ENCODE peak calls at places on chromosomes 3 and 15, in six cellular contexts. U, T, O, P, E and W are unnamed samples.
A peak's percentile ranks its signal among the peaks of the same experiment; 100 is the strongest.

GRCh38 chr15:66142341-66142740 is 111.2 kb downstream of the MEGF11 start:
- DNase-seq in T (no peak), E (no peak), O (no peak), P (no peak), U (no peak), W (no peak)

GRCh38 chr3:54121404-54122045 is 827 bp upstream of the CACNA2D3 start:
- DNase-seq in E (no peak), O (peak; percentile 40), P (no peak), T (no peak), U (no peak), W (no peak)

GRCh38 chr3:44954289-44954688 is 21.7 kb downstream of the ZDHHC3 start:
- DNase-seq in O (no peak), E (no peak), T (no peak), P (no peak), U (no peak), W (no peak)

GRCh38 chr3:52533623-52534280 is at the start of gene NT5DC2:
- DNase-seq in P (peak; percentile 91), E (peak; percentile 80), U (peak; percentile 64), O (peak; percentile 61), T (peak; percentile 62), W (peak; percentile 89)

GRCh38 chr15:81074773-81075172 is 59.3 kb upstream of the CFAP161 start:
- DNase-seq in T (no peak), E (no peak), O (no peak), P (no peak), U (no peak), W (no peak)

GRCh38 chr3:31289592-31289991 is 243.1 kb upstream of the STT3B start:
- DNase-seq in U (no peak), P (no peak), E (no peak), T (no peak), O (no peak), W (no peak)

GRCh38 chr3:87260270-87260669 is 16.1 kb downstream of the POU1F1 start:
- DNase-seq in O (no peak), U (no peak), E (peak; percentile 38), P (no peak), T (peak; percentile 26), W (peak; percentile 53)

GRCh38 chr15:70670680-70671079 is 92.7 kb downstream of the UACA start:
- DNase-seq in P (no peak), U (no peak), T (no peak), O (no peak), E (no peak), W (no peak)

GRCh38 chr3:161913786-161914389 is 417.3 kb downstream of the OTOL1 start:
- DNase-seq in U (no peak), P (no peak), E (no peak), O (no peak), T (no peak), W (no peak)

GRCh38 chr15:57340673-57341259 is 35.5 kb upstream of the CGNL1 start:
- DNase-seq in T (peak; percentile 57), E (peak; percentile 58), U (peak; percentile 44), O (peak; percentile 62), P (no peak), W (peak; percentile 51)

GRCh38 chr15:44716983-44717602 is 5.8 kb downstream of the B2M start:
- DNase-seq in U (no peak), O (no peak), E (no peak), T (no peak), P (no peak), W (no peak)
- TF ChIP-seq POLR2A in U (no peak), O (no peak), E (no peak), T (no peak), P (peak; percentile 62), W (no peak)

DNA sequence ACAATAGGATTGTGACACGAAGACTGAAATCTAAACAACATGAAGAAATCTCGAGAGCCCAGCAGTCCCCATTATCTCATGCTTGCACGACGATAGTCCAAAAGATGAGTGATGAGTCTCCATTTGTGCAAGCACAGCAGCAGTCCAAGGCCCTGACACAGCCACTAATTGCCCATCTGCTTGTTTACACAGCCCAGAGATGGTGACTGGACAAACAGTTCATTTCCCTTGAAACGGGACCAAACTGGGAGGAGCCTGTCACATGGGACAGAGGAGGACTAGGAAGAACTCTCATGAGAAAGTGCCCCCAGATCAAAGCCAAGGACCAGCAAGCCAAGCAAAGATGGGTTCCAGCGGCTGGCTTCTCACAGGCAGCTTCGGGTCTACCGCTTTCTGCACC is 121.0 kb downstream of the GREM1 start:
- DNase-seq in U (no peak), O (no peak), T (no peak), E (no peak), P (no peak), W (no peak)
- TF ChIP-seq POLR2A in U (no peak), O (no peak), T (no peak), E (no peak), P (no peak), W (no peak)

GRCh38 chr15:58574612-58575011 is 142.8 kb downstream of the LIPC start:
- DNase-seq in O (no peak), T (peak; percentile 28), U (no peak), P (no peak), E (no peak), W (no peak)
- TF ChIP-seq POLR2A in O (no peak), T (no peak), U (no peak), P (no peak), E (no peak), W (no peak)

GRCh38 chr3:186772886-186773417 is 10.4 kb upstream of the EIF4A2 start:
- DNase-seq in O (peak; percentile 85), T (peak; percentile 29), U (peak; percentile 32), E (peak; percentile 60), P (peak; percentile 80), W (peak; percentile 28)
- TF ChIP-seq POLR2A in O (peak; percentile 0), T (no peak), U (no peak), E (no peak), P (peak; percentile 81), W (no peak)

DNA sequence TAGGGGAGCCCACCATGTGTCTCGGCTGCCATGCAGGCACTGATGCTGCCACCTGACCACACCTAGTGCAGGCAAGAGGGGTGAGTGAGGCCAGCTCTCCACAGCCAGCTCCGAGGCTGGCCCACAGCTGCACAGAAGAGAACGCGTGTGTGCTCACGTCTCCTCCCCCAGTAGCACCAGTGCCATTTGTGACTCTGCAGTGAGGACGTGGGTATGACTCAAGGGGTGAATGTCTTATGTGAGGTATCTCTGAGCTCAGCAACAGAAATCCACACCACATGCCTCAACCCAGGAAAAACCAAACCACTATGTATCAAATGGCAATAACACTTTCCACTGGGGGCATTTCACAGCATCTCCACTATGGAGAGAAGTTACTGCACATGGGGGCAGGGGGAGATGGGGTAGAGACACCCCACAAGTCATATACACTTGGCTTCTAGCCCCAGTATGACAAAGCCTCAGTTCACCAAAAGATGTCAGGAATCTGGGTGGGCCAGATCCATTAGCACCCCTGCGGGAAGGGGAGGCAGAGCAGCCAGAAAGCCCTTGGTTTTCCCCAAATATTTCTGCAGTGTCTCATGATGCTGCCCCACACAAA is 87.6 kb downstream of the LRIG1 start:
- DNase-seq in E (peak; percentile 17), O (no peak), T (no peak), P (no peak), U (no peak), W (no peak)
- TF ChIP-seq POLR2A in E (no peak), O (no peak), T (no peak), P (no peak), U (no peak), W (no peak)

DNA sequence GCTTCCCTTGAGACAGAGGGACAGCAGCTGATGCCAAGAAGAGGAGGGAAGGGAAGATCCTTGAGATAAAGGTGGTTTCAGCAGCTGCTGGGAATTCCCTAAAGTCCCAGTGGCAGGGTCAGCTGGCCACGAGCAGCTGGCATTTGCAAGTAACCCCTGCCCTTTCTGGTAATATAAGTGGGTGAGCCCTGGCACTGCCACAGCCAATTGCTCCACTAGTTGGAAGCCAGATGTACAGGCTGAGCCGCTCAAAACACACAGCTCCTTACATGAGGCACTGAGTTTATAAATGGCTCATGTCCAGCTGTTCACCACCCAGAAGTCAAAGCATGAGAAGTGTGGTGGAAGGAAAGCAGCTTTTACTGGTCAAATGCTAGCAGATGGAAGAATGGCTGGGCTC is 35.4 kb downstream of the PRR20G start:
- DNase-seq in O (no peak), T (no peak), P (no peak), U (no peak), E (no peak), W (no peak)
- TF ChIP-seq POLR2A in O (no peak), T (no peak), P (no peak), U (no peak), E (no peak), W (no peak)

GRCh38 chr15:68275165-68275746 is 2.3 kb upstream of the FEM1B start:
- DNase-seq in E (peak; percentile 63), U (no peak), T (peak; percentile 59), P (no peak), O (no peak), W (no peak)
- TF ChIP-seq POLR2A in E (no peak), U (no peak), T (no peak), P (no peak), O (no peak), W (no peak)